ENCODE peak calls at places on chromosomes 1 and 21, in nine cellular contexts. One of them, this sample, is unnamed.

GRCh38 chr1:60171793-60172192 is 98.2 kb upstream of the C1orf87 start:
- DNase-seq in activated B cell treated with CpG ODN at 0.5 μM for 24 hours: no peak
- DNase-seq in pancreas: no peak
- DNase-seq in cardiac fibroblast: peak
- DNase-seq in heart left ventricle: no peak
- DNase-seq in lower lobe of right lung: no peak
- DNase-seq in AG09309: peak
- DNase-seq in vagina: no peak
- DNase-seq in WTC11: no peak
- DNase-seq in this sample: peak

GRCh38 chr1:203628997-203629508 is 2.4 kb downstream of the ATP2B4 start:
- DNase-seq in heart left ventricle: no peak
- DNase-seq in cardiac fibroblast: no peak
- DNase-seq in activated B cell treated with CpG ODN at 0.5 μM for 24 hours: peak
- DNase-seq in AG09309: no peak
- DNase-seq in vagina: no peak
- DNase-seq in lower lobe of right lung: no peak
- DNase-seq in pancreas: no peak
- DNase-seq in WTC11: no peak
- DNase-seq in this sample: no peak

GRCh38 chr1:116514708-116515525 is 55.9 kb downstream of the CD58 start:
- DNase-seq in lower lobe of right lung: peak
- DNase-seq in activated B cell treated with CpG ODN at 0.5 μM for 24 hours: no peak
- DNase-seq in vagina: no peak
- DNase-seq in heart left ventricle: no peak
- DNase-seq in cardiac fibroblast: peak
- DNase-seq in AG09309: peak
- DNase-seq in pancreas: no peak
- DNase-seq in WTC11: no peak
- DNase-seq in this sample: no peak

GRCh38 chr1:200714504-200715187 is 24.0 kb upstream of the CAMSAP2 start:
- DNase-seq in activated B cell treated with CpG ODN at 0.5 μM for 24 hours: no peak
- DNase-seq in vagina: no peak
- DNase-seq in pancreas: no peak
- DNase-seq in lower lobe of right lung: no peak
- DNase-seq in cardiac fibroblast: no peak
- DNase-seq in heart left ventricle: no peak
- DNase-seq in WTC11: no peak
- DNase-seq in AG09309: no peak
- DNase-seq in this sample: no peak

GRCh38 chr1:160074865-160075264 is 4.9 kb upstream of the KCNJ10 start:
- DNase-seq in lower lobe of right lung: no peak
- DNase-seq in AG09309: no peak
- DNase-seq in WTC11: no peak
- DNase-seq in cardiac fibroblast: no peak
- DNase-seq in activated B cell treated with CpG ODN at 0.5 μM for 24 hours: no peak
- DNase-seq in heart left ventricle: no peak
- DNase-seq in pancreas: no peak
- DNase-seq in vagina: no peak
- DNase-seq in this sample: no peak

GRCh38 chr1:75203415-75204277 is 69.5 kb downstream of the LHX8 start:
- DNase-seq in AG09309: peak
- DNase-seq in WTC11: peak
- DNase-seq in activated B cell treated with CpG ODN at 0.5 μM for 24 hours: no peak
- DNase-seq in cardiac fibroblast: peak
- DNase-seq in lower lobe of right lung: no peak
- DNase-seq in pancreas: no peak
- DNase-seq in vagina: no peak
- DNase-seq in heart left ventricle: no peak
- DNase-seq in this sample: peak

GRCh38 chr1:119372493-119373086 is 4.0 kb downstream of the HAO2 start:
- DNase-seq in WTC11: peak
- DNase-seq in cardiac fibroblast: peak
- DNase-seq in pancreas: no peak
- DNase-seq in lower lobe of right lung: no peak
- DNase-seq in vagina: no peak
- DNase-seq in heart left ventricle: peak
- DNase-seq in activated B cell treated with CpG ODN at 0.5 μM for 24 hours: no peak
- DNase-seq in AG09309: no peak
- DNase-seq in this sample: peak

GRCh38 chr1:210556475-210556874 is 227.8 kb downstream of the HHAT start:
- DNase-seq in cardiac fibroblast: no peak
- DNase-seq in activated B cell treated with CpG ODN at 0.5 μM for 24 hours: no peak
- DNase-seq in WTC11: no peak
- DNase-seq in lower lobe of right lung: no peak
- DNase-seq in pancreas: no peak
- DNase-seq in heart left ventricle: no peak
- DNase-seq in vagina: no peak
- DNase-seq in AG09309: no peak
- DNase-seq in this sample: no peak

GRCh38 chr1:228291906-228292608 is 84.2 kb downstream of the OBSCN start:
- DNase-seq in heart left ventricle: no peak
- DNase-seq in vagina: no peak
- DNase-seq in pancreas: no peak
- DNase-seq in lower lobe of right lung: peak
- DNase-seq in WTC11: no peak
- DNase-seq in cardiac fibroblast: no peak
- DNase-seq in activated B cell treated with CpG ODN at 0.5 μM for 24 hours: no peak
- DNase-seq in AG09309: no peak
- DNase-seq in this sample: peak

GRCh38 chr1:244210884-244211558 is 159.9 kb downstream of the ZBTB18 start:
- DNase-seq in AG09309: no peak
- DNase-seq in activated B cell treated with CpG ODN at 0.5 μM for 24 hours: no peak
- DNase-seq in vagina: no peak
- DNase-seq in pancreas: no peak
- DNase-seq in heart left ventricle: no peak
- DNase-seq in cardiac fibroblast: peak
- DNase-seq in WTC11: peak
- DNase-seq in lower lobe of right lung: no peak
- DNase-seq in this sample: no peak

GRCh38 chr1:1942753-1943656 is 23.9 kb upstream of the TMEM52 start:
- DNase-seq in cardiac fibroblast: no peak
- DNase-seq in pancreas: peak
- DNase-seq in AG09309: no peak
- DNase-seq in WTC11: no peak
- DNase-seq in vagina: no peak
- DNase-seq in lower lobe of right lung: peak
- DNase-seq in activated B cell treated with CpG ODN at 0.5 μM for 24 hours: no peak
- DNase-seq in heart left ventricle: no peak
- DNase-seq in this sample: no peak

GRCh38 chr1:11543392-11543791 is 64.4 kb downstream of the DISP3 start:
- DNase-seq in cardiac fibroblast: no peak
- DNase-seq in AG09309: no peak
- DNase-seq in WTC11: no peak
- DNase-seq in heart left ventricle: no peak
- DNase-seq in lower lobe of right lung: no peak
- DNase-seq in activated B cell treated with CpG ODN at 0.5 μM for 24 hours: no peak
- DNase-seq in vagina: no peak
- DNase-seq in pancreas: no peak
- DNase-seq in this sample: no peak

GRCh38 chr21:31426235-31426797 is 82.3 kb upstream of the TIAM1 start:
- DNase-seq in heart left ventricle: no peak
- DNase-seq in cardiac fibroblast: peak
- DNase-seq in AG09309: no peak
- DNase-seq in WTC11: no peak
- DNase-seq in activated B cell treated with CpG ODN at 0.5 μM for 24 hours: no peak
- DNase-seq in vagina: no peak
- DNase-seq in lower lobe of right lung: no peak
- DNase-seq in pancreas: no peak
- DNase-seq in this sample: no peak

GRCh38 chr1:1225238-1225845 is 6.5 kb downstream of the SDF4 start:
- DNase-seq in pancreas: no peak
- DNase-seq in vagina: no peak
- DNase-seq in WTC11: no peak
- DNase-seq in AG09309: no peak
- DNase-seq in lower lobe of right lung: no peak
- DNase-seq in heart left ventricle: no peak
- DNase-seq in cardiac fibroblast: no peak
- DNase-seq in activated B cell treated with CpG ODN at 0.5 μM for 24 hours: no peak
- DNase-seq in this sample: no peak

GRCh38 chr1:33065301-33065700 is 15.7 kb upstream of the AZIN2 start:
- DNase-seq in lower lobe of right lung: no peak
- DNase-seq in vagina: no peak
- DNase-seq in AG09309: no peak
- DNase-seq in activated B cell treated with CpG ODN at 0.5 μM for 24 hours: no peak
- DNase-seq in WTC11: no peak
- DNase-seq in cardiac fibroblast: no peak
- DNase-seq in heart left ventricle: no peak
- DNase-seq in pancreas: no peak
- DNase-seq in this sample: no peak

DNA sequence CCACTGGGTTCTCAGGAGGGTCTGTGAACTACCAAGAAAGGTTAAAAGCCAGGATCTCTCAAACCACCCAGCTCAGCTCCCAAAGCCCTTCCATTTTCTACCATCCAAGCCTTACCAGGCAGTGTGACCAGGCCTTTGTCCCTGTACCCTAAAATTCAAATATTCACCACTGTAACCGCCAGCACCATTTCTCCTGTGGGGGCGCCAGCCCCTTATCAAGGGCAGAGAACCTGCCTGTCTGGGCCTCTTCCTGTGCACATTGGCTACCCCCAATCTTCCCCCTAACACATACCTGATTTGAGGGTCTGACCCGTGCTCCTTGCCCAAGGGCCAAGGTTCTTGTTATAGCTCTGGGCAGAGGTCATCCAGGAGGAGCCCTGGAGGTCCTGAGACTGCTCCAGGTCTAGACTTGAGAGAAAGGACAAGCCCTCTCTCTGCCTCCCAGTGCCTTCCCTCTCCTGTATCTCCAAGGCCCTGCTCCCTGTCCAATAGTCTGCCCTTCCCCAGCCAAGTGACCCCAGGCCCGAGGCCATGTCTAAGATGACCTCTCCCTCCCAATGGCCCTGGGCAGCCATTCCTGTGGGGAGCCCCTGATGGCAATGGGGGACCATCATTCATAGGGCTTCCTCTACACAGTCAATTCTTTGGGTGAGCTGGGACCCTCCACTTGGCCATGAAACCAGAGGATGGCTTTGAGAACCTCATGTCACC is 78.5 kb downstream of the FHAD1 start:
- DNase-seq in AG09309: no peak
- DNase-seq in heart left ventricle: no peak
- DNase-seq in WTC11: peak
- DNase-seq in activated B cell treated with CpG ODN at 0.5 μM for 24 hours: no peak
- DNase-seq in pancreas: no peak
- DNase-seq in cardiac fibroblast: no peak
- DNase-seq in lower lobe of right lung: no peak
- DNase-seq in vagina: no peak
- DNase-seq in this sample: no peak
- TF ChIP-seq CTCF in AG09309: no peak
- TF ChIP-seq CTCF in heart left ventricle: no peak
- TF ChIP-seq CTCF in WTC11: no peak
- TF ChIP-seq CTCF in activated B cell treated with CpG ODN at 0.5 μM for 24 hours: no peak
- TF ChIP-seq CTCF in pancreas: no peak
- TF ChIP-seq CTCF in cardiac fibroblast: no peak
- TF ChIP-seq CTCF in lower lobe of right lung: no peak
- TF ChIP-seq CTCF in vagina: no peak
- TF ChIP-seq CTCF in this sample: peak

DNA sequence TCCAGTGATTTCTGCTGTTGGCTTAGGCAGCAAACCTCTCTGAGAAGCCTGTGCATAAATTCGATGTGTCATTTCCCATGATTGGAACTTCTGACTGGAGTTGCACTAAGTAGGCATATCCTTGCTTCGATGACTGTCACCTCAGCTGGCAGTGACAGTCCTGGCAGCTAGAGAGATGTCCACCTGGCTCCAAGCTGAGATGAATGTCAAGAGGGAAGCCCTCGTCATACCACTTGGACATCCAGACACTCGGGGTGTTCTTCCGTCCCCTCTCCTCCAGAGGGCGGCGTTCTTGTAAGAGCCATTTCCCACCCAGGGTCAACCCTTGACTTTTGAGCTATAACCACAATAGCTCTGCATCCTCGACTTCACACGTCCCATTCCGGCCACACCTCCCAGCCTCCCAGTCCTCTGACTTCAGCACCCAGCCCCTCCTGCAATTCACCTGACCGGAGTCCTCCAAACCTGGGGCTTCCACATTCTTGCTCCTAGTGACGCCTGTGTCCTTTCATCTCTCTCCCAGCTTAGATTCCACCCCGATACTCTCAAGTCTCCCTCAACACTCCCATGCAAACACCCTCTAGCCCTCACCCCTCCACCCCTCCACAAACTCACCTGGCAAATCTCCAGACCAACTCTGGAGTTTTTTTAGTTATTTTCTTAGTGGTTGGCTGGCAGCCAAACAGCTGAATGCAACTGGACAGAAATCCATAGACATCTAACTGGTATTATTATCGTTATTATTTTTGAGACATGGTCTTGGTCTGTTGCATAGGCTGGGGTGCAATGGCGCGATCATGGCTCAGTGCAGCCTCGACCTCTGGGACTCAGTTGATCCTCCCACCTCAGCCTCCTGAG is 17.4 kb downstream of the CA6 start:
- DNase-seq in pancreas: no peak
- DNase-seq in AG09309: no peak
- DNase-seq in lower lobe of right lung: peak
- DNase-seq in heart left ventricle: no peak
- DNase-seq in cardiac fibroblast: peak
- DNase-seq in vagina: no peak
- DNase-seq in WTC11: peak
- DNase-seq in activated B cell treated with CpG ODN at 0.5 μM for 24 hours: no peak
- DNase-seq in this sample: peak
- TF ChIP-seq CTCF in pancreas: no peak
- TF ChIP-seq CTCF in AG09309: peak
- TF ChIP-seq CTCF in lower lobe of right lung: peak
- TF ChIP-seq CTCF in heart left ventricle: peak
- TF ChIP-seq CTCF in cardiac fibroblast: peak
- TF ChIP-seq CTCF in vagina: no peak
- TF ChIP-seq CTCF in WTC11: peak
- TF ChIP-seq CTCF in activated B cell treated with CpG ODN at 0.5 μM for 24 hours: no peak
- TF ChIP-seq CTCF in this sample: peak

DNA sequence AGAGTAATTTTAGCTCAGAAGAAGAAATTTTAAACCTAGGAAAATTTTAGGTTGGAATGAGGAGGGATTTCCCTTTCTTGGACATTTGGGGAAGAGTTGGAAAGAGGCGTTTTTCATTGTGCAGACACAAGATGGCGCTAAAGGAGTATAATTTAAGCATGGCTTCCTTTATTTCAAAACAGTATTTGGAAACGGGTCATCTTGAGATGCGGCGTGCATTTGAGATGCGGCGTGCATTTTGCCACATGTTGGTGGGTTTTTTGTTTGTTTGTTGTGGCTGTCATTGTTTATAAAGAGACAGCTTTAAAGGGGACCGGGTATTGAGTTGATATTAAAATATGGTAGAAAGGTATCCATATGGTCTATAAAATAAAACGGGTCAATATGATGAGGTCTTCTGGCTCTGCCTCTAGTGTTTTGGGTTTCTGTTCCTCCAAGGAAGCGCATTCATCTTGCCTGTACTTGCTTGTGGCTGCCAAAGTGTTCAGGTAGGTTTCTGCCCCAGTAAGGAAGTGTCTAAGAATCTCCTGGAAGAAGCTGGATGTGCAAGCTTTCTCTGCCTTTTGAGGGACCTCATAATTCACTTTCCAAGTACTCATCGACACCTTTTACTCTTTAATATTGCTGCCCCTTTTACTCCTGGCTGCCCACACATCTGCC is 210.3 kb downstream of the SLC35F3 start:
- DNase-seq in AG09309: peak
- DNase-seq in vagina: no peak
- DNase-seq in WTC11: peak
- DNase-seq in activated B cell treated with CpG ODN at 0.5 μM for 24 hours: no peak
- DNase-seq in cardiac fibroblast: peak
- DNase-seq in pancreas: no peak
- DNase-seq in lower lobe of right lung: no peak
- DNase-seq in heart left ventricle: no peak
- DNase-seq in this sample: peak
- TF ChIP-seq CTCF in AG09309: peak
- TF ChIP-seq CTCF in vagina: peak
- TF ChIP-seq CTCF in WTC11: peak
- TF ChIP-seq CTCF in activated B cell treated with CpG ODN at 0.5 μM for 24 hours: no peak
- TF ChIP-seq CTCF in cardiac fibroblast: peak
- TF ChIP-seq CTCF in pancreas: peak
- TF ChIP-seq CTCF in lower lobe of right lung: peak
- TF ChIP-seq CTCF in heart left ventricle: peak
- TF ChIP-seq CTCF in this sample: peak

GRCh38 chr1:89622895-89623294 is 10.0 kb upstream of the LRRC8C start:
- DNase-seq in pancreas: no peak
- DNase-seq in heart left ventricle: no peak
- DNase-seq in vagina: no peak
- DNase-seq in AG09309: no peak
- DNase-seq in cardiac fibroblast: peak
- DNase-seq in lower lobe of right lung: no peak
- DNase-seq in activated B cell treated with CpG ODN at 0.5 μM for 24 hours: no peak
- DNase-seq in WTC11: no peak
- DNase-seq in this sample: no peak
- TF ChIP-seq CTCF in pancreas: no peak
- TF ChIP-seq CTCF in heart left ventricle: peak
- TF ChIP-seq CTCF in vagina: no peak
- TF ChIP-seq CTCF in AG09309: peak
- TF ChIP-seq CTCF in cardiac fibroblast: peak
- TF ChIP-seq CTCF in lower lobe of right lung: no peak
- TF ChIP-seq CTCF in activated B cell treated with CpG ODN at 0.5 μM for 24 hours: no peak
- TF ChIP-seq CTCF in WTC11: no peak
- TF ChIP-seq CTCF in this sample: peak

This sample was measured in HFFc6.